ENCODE peak calls at places on chromosome 18, in five cellular contexts. Z is K562, Y is IMR-90, V is HepG2, J is GM12878. D is an unnamed sample. For H3K9me3, the result is how much of the 10 kb centered on the place peaks cover.

GRCh38 chr18:33839452-33840225 is 261.6 kb downstream of the ASXL3 start:
- DNase-seq in Z (peak), Y (peak), V (peak), J (no peak), D (peak)

GRCh38 chr18:13461936-13462335 is 243.4 kb downstream of the LDLRAD4 start:
- DNase-seq in Z (no peak), Y (no peak), V (no peak), J (no peak), D (no peak)

GRCh38 chr18:76445741-76446232 is 49.3 kb downstream of the ZNF516 start:
- DNase-seq in Z (no peak), Y (no peak), V (no peak), J (no peak), D (no peak)

GRCh38 chr18:50879302-50880107 is 587 bp downstream of the ME2 start:
- DNase-seq in Z (no peak), Y (peak), V (peak), J (no peak), D (no peak)

GRCh38 chr18:712401-713134 is at the start of gene ENOSF1:
- DNase-seq in Z (peak), Y (peak), V (peak), J (no peak), D (peak)

GRCh38 chr18:25189391-25190185 is 162.4 kb downstream of the ZNF521 start:
- DNase-seq in Z (no peak), Y (no peak), V (no peak), J (no peak), D (no peak)

GRCh38 chr18:59150236-59150635 is 10.6 kb downstream of the SEC11C start:
- DNase-seq in Z (no peak), Y (no peak), V (no peak), J (no peak), D (peak)

GRCh38 chr18:56825312-56825711 is 174.2 kb downstream of the WDR7 start:
- DNase-seq in Z (no peak), Y (no peak), V (no peak), J (no peak), D (no peak)

GRCh38 chr18:57107141-57107832 is 39.6 kb upstream of the BOD1L2 start:
- DNase-seq in Z (no peak), Y (peak), V (peak), J (no peak), D (no peak)

GRCh38 chr18:62480927-62481326 is 41.9 kb upstream of the ZCCHC2 start:
- DNase-seq in Z (no peak), Y (no peak), V (no peak), J (no peak), D (no peak)

GRCh38 chr18:23105581-23106219 is 29.6 kb upstream of the CABLES1 start:
- DNase-seq in Z (no peak), Y (no peak), V (no peak), J (no peak), D (no peak)

GRCh38 chr18:72555101-72555500 is 11.0 kb upstream of the CBLN2 start:
- DNase-seq in Z (no peak), Y (no peak), V (no peak), J (no peak), D (no peak)

GRCh38 chr18:39441648-39442047 is 1876.0 kb upstream of the CELF4 start:
- DNase-seq in Z (no peak), Y (no peak), V (no peak), J (no peak), D (no peak)

GRCh38 chr18:77223653-77224052 is 26.0 kb upstream of the GALR1 start:
- DNase-seq in Z (no peak), Y (peak), V (no peak), J (no peak), D (no peak)

GRCh38 chr18:30705943-30706342 is 336.6 kb downstream of the DSC3 start:
- DNase-seq in Z (peak), Y (no peak), V (no peak), J (no peak), D (no peak)

GRCh38 chr18:39454866-39455265 is 1889.3 kb upstream of the CELF4 start:
- DNase-seq in Z (no peak), Y (no peak), V (no peak), J (no peak), D (no peak)

GRCh38 chr18:76679259-76679658 is 143.1 kb upstream of the ZNF236 start:
- DNase-seq in Z (no peak), Y (no peak), V (peak), J (no peak), D (no peak)

DNA sequence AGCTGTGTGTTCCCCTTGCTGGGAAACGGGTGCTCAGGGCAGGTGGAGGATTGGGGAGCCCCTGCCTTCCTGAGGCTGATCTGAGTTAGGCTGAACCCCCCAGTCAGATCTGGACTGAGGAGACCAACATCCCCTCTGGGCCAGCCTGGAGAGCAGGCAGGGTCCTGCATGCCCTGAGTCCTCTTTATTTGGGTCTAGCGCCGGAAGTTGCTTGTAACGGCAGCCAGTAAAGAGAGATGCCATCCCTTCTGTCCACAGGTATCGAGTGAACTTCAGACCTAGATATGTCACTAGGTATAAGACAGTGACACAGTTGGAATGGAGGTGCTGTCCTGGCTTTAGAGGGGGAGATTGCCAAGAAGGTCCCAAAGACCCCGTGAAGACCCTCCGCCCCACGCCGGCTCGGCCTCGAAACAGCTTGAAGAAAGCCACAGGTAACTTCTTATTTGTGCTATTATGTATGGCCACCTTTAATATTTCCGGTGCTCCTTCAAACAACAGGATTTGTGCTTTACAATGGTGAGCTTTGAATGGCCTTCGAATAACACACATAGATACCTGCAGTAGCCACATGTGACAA is 38.0 kb downstream of the EMILIN2 start:
- DNase-seq in Z (no peak), Y (no peak), V (no peak), J (no peak), D (no peak)
- TF ChIP-seq CEBPB in Z (no peak), Y (no peak), V (no peak), J (no peak), D (no peak)

GRCh38 chr18:4017479-4017878 is 437.6 kb downstream of the DLGAP1 start:
- DNase-seq in Z (peak), Y (peak), V (no peak), J (no peak), D (peak)
- TF ChIP-seq BHLHE40 in Z (no peak), Y (no peak), V (no peak), J (no peak), D (no peak)

GRCh38 chr18:74492259-74492658 is 3.9 kb upstream of the CNDP2 start:
- DNase-seq in Z (no peak), Y (no peak), V (no peak), J (no peak), D (no peak)
- H3K9me3 ChIP-seq in Z (under half), Y (under half), V (under half), J (under half), D (under half)

DNA sequence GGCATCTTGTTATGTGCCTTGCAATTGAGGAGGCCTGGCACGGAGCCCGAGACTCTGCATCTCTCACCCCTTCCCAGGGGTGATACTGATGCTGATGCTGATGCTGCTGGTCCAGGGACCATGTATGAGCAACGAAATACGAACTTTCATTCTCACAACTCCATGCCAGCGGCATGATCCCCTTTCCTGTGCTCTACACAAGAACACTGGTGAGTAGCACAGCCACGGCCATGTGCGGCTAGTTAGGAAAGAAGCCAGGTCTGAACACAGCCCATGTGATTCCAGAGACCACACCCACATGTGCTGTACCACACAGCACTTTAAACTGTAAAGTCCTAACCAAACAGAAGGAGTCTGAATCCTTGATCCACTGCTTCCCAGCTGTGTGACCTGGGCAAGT is 32.9 kb upstream of the ACAA2 start:
- DNase-seq in Z (no peak), Y (peak), V (no peak), J (no peak), D (no peak)
- TF ChIP-seq CEBPB in Z (no peak), Y (no peak), V (no peak), J (no peak), D (no peak)

GRCh38 chr18:12256946-12257345 is 2.8 kb downstream of the CIDEA start:
- DNase-seq in Z (no peak), Y (no peak), V (no peak), J (no peak), D (no peak)
- TF ChIP-seq BHLHE40 in Z (no peak), Y (no peak), V (no peak), J (no peak), D (no peak)

DNA sequence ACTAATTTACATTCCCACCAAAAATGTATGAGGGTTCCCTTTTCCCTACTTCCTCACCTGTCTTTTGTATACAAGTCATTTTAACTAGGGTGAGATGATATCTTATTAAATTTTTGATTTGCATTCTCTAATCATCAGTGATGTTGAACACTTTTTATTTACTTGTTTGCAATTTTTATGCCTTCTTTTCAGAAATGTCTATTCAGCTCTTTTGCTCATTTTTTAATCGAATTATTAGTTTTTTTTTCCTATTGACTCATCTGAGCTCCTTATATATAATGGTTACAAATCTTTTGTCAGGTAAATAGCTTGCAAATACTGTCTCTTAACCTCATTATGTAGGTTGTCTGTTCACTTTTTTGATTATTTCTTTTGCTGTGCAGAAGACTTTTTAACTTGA is 269.4 kb downstream of the CDH19 start:
- DNase-seq in Z (no peak), Y (no peak), V (no peak), J (no peak), D (no peak)
- H3K9me3 ChIP-seq in Z (under half), Y (under half), V (under half), J (under half), D (under half)

GRCh38 chr18:49456794-49457193 is 3.7 kb downstream of the DYM start:
- DNase-seq in Z (no peak), Y (peak), V (no peak), J (no peak), D (no peak)
- TF ChIP-seq CEBPB in Z (no peak), Y (no peak), V (no peak), J (no peak), D (no peak)

GRCh38 chr18:52481116-52481515 is 141.1 kb downstream of the DCC start:
- DNase-seq in Z (no peak), Y (no peak), V (no peak), J (no peak), D (no peak)
- TF ChIP-seq BHLHE40 in Z (no peak), Y (no peak), V (no peak), J (no peak), D (no peak)

GRCh38 chr18:79930020-79930642 is 21.3 kb downstream of the SLC66A2 start:
- DNase-seq in Z (no peak), Y (peak), V (no peak), J (no peak), D (no peak)
- H3K9me3 ChIP-seq in Z (under half), Y (under half), V (under half), J (under half), D (under half)